ENCODE peak calls at places on chromosomes 7 and 10, in four cellular contexts. C is pancreas, S is lower lobe of right lung, E is Panc1. K is an unnamed sample. For H3K27me3, the result is how much of the 10 kb centered on the place peaks cover.

GRCh38 chr10:78907458-78908211 is 161.1 kb upstream of the ZMIZ1 start:
- DNase-seq in C (no peak), S (no peak), E (no peak), K (no peak)

GRCh38 chr10:122124808-122125207 is 135.8 kb downstream of the TACC2 start:
- DNase-seq in C (no peak), S (no peak), E (no peak), K (no peak)

GRCh38 chr7:113060100-113060499 is 26.5 kb downstream of the GPR85 start:
- DNase-seq in C (no peak), S (no peak), E (no peak), K (no peak)

GRCh38 chr7:66537876-66538275 is 90.8 kb upstream of the KCTD7 start:
- DNase-seq in C (no peak), S (no peak), E (no peak), K (no peak)

GRCh38 chr10:79084012-79084971 is 15.5 kb downstream of the ZMIZ1 start:
- DNase-seq in C (peak), S (peak), E (no peak), K (peak)

GRCh38 chr7:44912775-44913347 is 27.5 kb upstream of the PURB start:
- DNase-seq in C (no peak), S (no peak), E (no peak), K (peak)

GRCh38 chr7:87447251-87447650 is 28.2 kb downstream of the ABCB4 start:
- DNase-seq in C (no peak), S (no peak), E (no peak), K (no peak)

GRCh38 chr10:59753267-59753666 is at the start of gene MRLN:
- DNase-seq in C (no peak), S (no peak), E (no peak), K (no peak)

GRCh38 chr7:102140952-102141370 is 145.7 kb upstream of the SH2B2 start:
- DNase-seq in C (no peak), S (no peak), E (no peak), K (no peak)

GRCh38 chr7:38872202-38872601 is 36.8 kb downstream of the VPS41 start:
- DNase-seq in C (no peak), S (no peak), E (no peak), K (peak)

GRCh38 chr7:44083796-44084195 is 1.5 kb upstream of the POLM start:
- DNase-seq in C (no peak), S (peak), E (no peak), K (no peak)

GRCh38 chr7:50471970-50472369 is 21.8 kb upstream of the FIGNL1 start:
- DNase-seq in C (no peak), S (no peak), E (no peak), K (no peak)

GRCh38 chr7:130394421-130395188 is 14.3 kb downstream of the CPA1 start:
- DNase-seq in C (no peak), S (no peak), E (no peak), K (no peak)
- TF ChIP-seq CTCF in C (no peak), S (no peak), E (no peak), K (no peak)

GRCh38 chr10:24950439-24950838 is 2.0 kb downstream of the PRTFDC1 start:
- DNase-seq in C (no peak), S (no peak), E (no peak), K (no peak)

GRCh38 chr10:24952701-24953349 is 419 bp upstream of the PRTFDC1 start:
- DNase-seq in C (peak), S (peak), E (no peak), K (no peak)

GRCh38 chr10:24951201-24952145 is 933 bp downstream of the PRTFDC1 start:
- DNase-seq in C (no peak), S (peak), E (no peak), K (no peak)

GRCh38 chr10:24952146-24952700 is at the start of gene PRTFDC1:
- DNase-seq in C (peak), S (peak), E (no peak), K (no peak)

DNA sequence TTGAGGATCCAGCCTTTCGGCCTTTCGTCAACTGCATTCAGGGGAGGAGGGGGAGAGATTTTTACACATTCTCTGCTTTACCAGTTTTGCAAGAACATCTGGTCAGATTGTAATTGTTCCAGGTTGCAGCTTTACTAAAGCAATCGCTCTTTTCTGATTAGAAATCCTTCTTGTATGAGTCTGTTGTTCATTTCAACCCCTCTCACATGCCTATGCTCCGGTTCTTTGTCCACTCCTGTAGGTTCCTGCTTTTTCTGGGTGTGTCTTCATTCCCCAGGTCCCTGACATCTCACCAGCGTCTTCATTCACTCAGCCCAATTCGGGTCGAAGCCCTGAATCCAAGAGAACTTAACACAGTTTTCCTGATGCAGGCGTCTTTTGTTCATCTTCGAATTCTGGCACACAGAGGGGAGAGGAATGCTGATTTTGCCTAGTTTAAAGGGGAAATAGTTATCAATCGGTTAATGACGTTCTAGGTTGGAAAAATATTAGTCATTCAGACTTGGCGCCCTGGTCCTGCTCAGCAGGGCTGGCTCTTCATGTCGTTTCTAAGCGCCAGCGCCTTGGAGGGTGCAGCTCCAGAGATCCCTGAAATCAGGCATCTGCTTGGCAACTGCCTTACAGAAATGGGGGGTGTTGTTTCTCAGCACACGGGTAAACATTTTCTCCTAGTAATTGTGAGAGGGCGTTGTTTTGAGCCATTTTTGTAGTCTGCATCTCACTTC is 1.1 kb upstream of the PRTFDC1 start:
- DNase-seq in C (no peak), S (no peak), E (no peak), K (peak)
- H3K4me3 ChIP-seq in C (no peak), S (peak), E (peak), K (peak)

DNA sequence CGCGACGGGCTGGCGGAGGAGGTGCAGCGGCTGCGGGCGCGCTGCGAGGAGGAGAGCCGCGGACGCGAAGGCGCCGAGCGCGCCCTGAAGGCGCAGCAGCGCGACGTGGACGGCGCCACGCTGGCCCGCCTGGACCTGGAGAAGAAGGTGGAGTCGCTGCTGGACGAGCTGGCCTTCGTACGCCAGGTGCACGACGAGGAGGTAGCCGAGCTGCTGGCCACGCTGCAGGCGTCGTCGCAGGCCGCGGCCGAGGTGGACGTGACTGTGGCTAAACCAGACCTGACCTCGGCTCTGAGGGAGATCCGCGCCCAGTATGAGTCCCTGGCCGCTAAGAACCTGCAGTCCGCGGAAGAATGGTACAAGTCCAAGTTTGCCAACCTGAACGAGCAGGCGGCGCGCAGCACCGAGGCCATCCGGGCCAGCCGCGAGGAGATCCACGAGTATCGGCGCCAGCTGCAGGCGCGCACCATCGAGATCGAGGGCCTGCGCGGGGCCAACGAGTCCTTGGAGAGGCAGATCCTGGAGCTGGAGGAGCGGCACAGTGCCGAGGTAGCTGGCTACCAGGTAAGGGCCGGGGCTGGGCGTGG is 868 bp downstream of the INA start:
- DNase-seq in C (peak), S (no peak), E (no peak), K (no peak)
- H3K27me3 ChIP-seq in C (under half), S (half or more), E (under half), K (under half)

GRCh38 chr7:35505031-35505430 is 189.9 kb downstream of the HERPUD2 start:
- DNase-seq in C (no peak), S (no peak), E (no peak), K (no peak)

GRCh38 chr7:35504365-35504764 is 190.6 kb downstream of the HERPUD2 start:
- DNase-seq in C (no peak), S (no peak), E (no peak), K (no peak)

GRCh38 chr7:35512716-35513115 is 182.2 kb downstream of the HERPUD2 start:
- DNase-seq in C (no peak), S (no peak), E (no peak), K (no peak)

GRCh38 chr7:35513192-35513591 is 181.7 kb downstream of the HERPUD2 start:
- DNase-seq in C (no peak), S (no peak), E (no peak), K (no peak)

DNA sequence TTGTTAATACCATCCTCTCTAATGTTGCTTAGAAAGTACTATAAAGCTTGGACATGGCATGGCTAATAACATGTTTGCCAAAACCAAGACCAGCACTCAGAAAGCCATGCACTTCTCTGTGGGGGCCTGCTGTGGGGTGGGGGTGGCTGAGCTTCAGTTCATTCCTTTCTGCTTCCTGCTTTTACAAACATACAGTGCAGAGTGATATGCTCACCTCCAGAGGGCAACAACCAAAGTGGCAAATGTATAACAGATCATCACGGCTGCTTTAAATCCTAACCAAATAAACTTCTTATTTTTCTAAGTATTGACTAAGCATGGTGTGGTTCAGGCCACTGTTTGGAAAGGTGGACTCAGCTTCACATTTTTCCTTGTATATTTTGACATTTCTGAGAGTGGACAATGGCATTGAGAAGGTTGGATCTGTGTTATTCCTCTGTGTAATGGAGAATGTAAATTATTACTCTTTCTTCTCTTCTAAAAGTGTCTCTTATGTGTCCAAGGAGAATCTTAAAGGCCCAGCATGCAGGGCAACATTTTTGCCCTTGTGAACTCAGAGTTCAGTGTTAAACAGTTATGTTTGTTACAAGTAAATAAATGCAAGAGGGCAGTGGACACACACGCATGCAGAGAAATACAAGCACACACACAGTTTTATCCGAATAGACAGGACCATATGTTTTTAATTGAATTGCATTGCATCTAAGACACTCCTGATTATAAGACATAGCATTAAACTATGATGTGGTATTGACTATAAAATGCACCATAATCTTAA is 186.1 kb downstream of the HERPUD2 start:
- DNase-seq in C (no peak), S (no peak), E (no peak), K (peak)
- TF ChIP-seq CTCF in C (no peak), S (no peak), E (peak), K (no peak)

GRCh38 chr10:43141421-43141820 is 3.2 kb downstream of the CSGALNACT2 start:
- DNase-seq in C (no peak), S (no peak), E (no peak), K (no peak)
- H3K4me3 ChIP-seq in C (no peak), S (no peak), E (no peak), K (no peak)

GRCh38 chr10:98030093-98030821 is at the start of gene CRTAC1:
- DNase-seq in C (peak), S (peak), E (no peak), K (no peak)
- H3K27me3 ChIP-seq in C (under half), S (half or more), E (half or more), K (under half)

GRCh38 chr10:23530079-23530478 is 91.2 kb downstream of the OTUD1 start:
- DNase-seq in C (no peak), S (no peak), E (no peak), K (peak)
- TF ChIP-seq CTCF in C (no peak), S (no peak), E (no peak), K (no peak)

DNA sequence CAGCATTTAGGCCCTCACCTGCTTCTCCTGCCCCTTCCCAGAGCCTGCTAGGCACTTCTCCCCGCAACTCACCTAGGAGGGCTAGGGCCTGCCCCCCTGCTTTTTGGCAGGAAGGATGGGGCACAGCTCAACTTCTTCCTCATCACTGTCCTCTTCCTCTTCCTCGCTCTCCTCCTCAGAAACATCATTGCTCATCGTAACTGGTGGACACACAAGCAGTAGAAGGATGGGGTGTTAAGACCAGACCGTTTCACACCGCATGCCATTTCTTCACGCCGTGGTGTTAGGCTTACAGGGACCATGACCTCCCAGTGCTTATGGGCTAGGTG is 1.6 kb downstream of the NPM3 start:
- DNase-seq in C (no peak), S (no peak), E (no peak), K (no peak)
- H3K4me3 ChIP-seq in C (no peak), S (no peak), E (peak), K (no peak)

GRCh38 chr7:1385086-1385808 is 74.0 kb downstream of the MICALL2 start:
- DNase-seq in C (no peak), S (no peak), E (no peak), K (no peak)
- H3K27me3 ChIP-seq in C (under half), S (half or more), E (under half), K (under half)